ENCODE peak calls at places on chromosomes 2 and 18, in five cellular contexts. One of them, this sample, is unnamed.

GRCh38 chr2:74887445-74887951 is 53.6 kb downstream of the HK2 start:
- DNase-seq in lower lobe of right lung: no peak
- DNase-seq in effector memory CD4-positive, alpha-beta T cell: no peak
- DNase-seq in small intestine: no peak
- DNase-seq in left ventricle myocardium inferior: no peak
- DNase-seq in this sample: no peak

GRCh38 chr2:230784840-230785239 is 72.2 kb downstream of the CAB39 start:
- DNase-seq in effector memory CD4-positive, alpha-beta T cell: no peak
- DNase-seq in small intestine: no peak
- DNase-seq in lower lobe of right lung: no peak
- DNase-seq in left ventricle myocardium inferior: no peak
- DNase-seq in this sample: no peak

GRCh38 chr2:9336534-9337354 is 86.6 kb downstream of the ITGB1BP1 start:
- DNase-seq in lower lobe of right lung: no peak
- DNase-seq in small intestine: peak; percentile 89
- DNase-seq in left ventricle myocardium inferior: no peak
- DNase-seq in effector memory CD4-positive, alpha-beta T cell: no peak
- DNase-seq in this sample: peak; percentile 95

GRCh38 chr2:188524519-188525113 is 232.9 kb downstream of the GULP1 start:
- DNase-seq in small intestine: peak; percentile 49
- DNase-seq in left ventricle myocardium inferior: no peak
- DNase-seq in effector memory CD4-positive, alpha-beta T cell: no peak
- DNase-seq in lower lobe of right lung: no peak
- DNase-seq in this sample: no peak

GRCh38 chr2:158179660-158180059 is 78.0 kb downstream of the UPP2 start:
- DNase-seq in lower lobe of right lung: no peak
- DNase-seq in small intestine: peak; percentile 19
- DNase-seq in effector memory CD4-positive, alpha-beta T cell: no peak
- DNase-seq in left ventricle myocardium inferior: no peak
- DNase-seq in this sample: no peak

GRCh38 chr2:124626993-124627392 is 601.9 kb downstream of the CNTNAP5 start:
- DNase-seq in effector memory CD4-positive, alpha-beta T cell: no peak
- DNase-seq in left ventricle myocardium inferior: no peak
- DNase-seq in small intestine: no peak
- DNase-seq in lower lobe of right lung: no peak
- DNase-seq in this sample: no peak

GRCh38 chr18:46164920-46165319 is 60.7 kb downstream of the HAUS1 start:
- DNase-seq in left ventricle myocardium inferior: no peak
- DNase-seq in effector memory CD4-positive, alpha-beta T cell: no peak
- DNase-seq in small intestine: no peak
- DNase-seq in lower lobe of right lung: no peak
- DNase-seq in this sample: no peak

GRCh38 chr2:88671786-88672427 is 19.6 kb upstream of the RPIA start:
- DNase-seq in left ventricle myocardium inferior: no peak
- DNase-seq in lower lobe of right lung: no peak
- DNase-seq in small intestine: peak; percentile 44
- DNase-seq in effector memory CD4-positive, alpha-beta T cell: no peak
- DNase-seq in this sample: no peak

GRCh38 chr2:101047075-101047766 is 45.1 kb downstream of the RPL31 start:
- DNase-seq in effector memory CD4-positive, alpha-beta T cell: no peak
- DNase-seq in small intestine: no peak
- DNase-seq in left ventricle myocardium inferior: no peak
- DNase-seq in lower lobe of right lung: no peak
- DNase-seq in this sample: no peak

GRCh38 chr2:184305105-184305504 is 293.2 kb upstream of the ZNF804A start:
- DNase-seq in lower lobe of right lung: no peak
- DNase-seq in left ventricle myocardium inferior: no peak
- DNase-seq in small intestine: no peak
- DNase-seq in effector memory CD4-positive, alpha-beta T cell: no peak
- DNase-seq in this sample: no peak

GRCh38 chr2:19362652-19363473 is 4.4 kb upstream of the OSR1 start:
- DNase-seq in small intestine: peak; percentile 79
- DNase-seq in lower lobe of right lung: peak; percentile 78
- DNase-seq in left ventricle myocardium inferior: peak; percentile 75
- DNase-seq in effector memory CD4-positive, alpha-beta T cell: no peak
- DNase-seq in this sample: peak; percentile 88

GRCh38 chr18:42784612-42785011 is 330.9 kb downstream of the RIT2 start:
- DNase-seq in effector memory CD4-positive, alpha-beta T cell: no peak
- DNase-seq in lower lobe of right lung: no peak
- DNase-seq in left ventricle myocardium inferior: no peak
- DNase-seq in small intestine: peak; percentile 4
- DNase-seq in this sample: no peak

GRCh38 chr18:49647496-49648168 is 85.8 kb downstream of the LIPG start:
- DNase-seq in left ventricle myocardium inferior: no peak
- DNase-seq in lower lobe of right lung: no peak
- DNase-seq in small intestine: no peak
- DNase-seq in effector memory CD4-positive, alpha-beta T cell: no peak
- DNase-seq in this sample: peak; percentile 15

GRCh38 chr2:46470114-46470628 is 9.2 kb upstream of the TMEM247 start:
- DNase-seq in effector memory CD4-positive, alpha-beta T cell: no peak
- DNase-seq in lower lobe of right lung: no peak
- DNase-seq in left ventricle myocardium inferior: no peak
- DNase-seq in small intestine: no peak
- DNase-seq in this sample: no peak

GRCh38 chr2:157105372-157105771 is 152.1 kb upstream of the GALNT5 start:
- DNase-seq in lower lobe of right lung: no peak
- DNase-seq in small intestine: no peak
- DNase-seq in left ventricle myocardium inferior: no peak
- DNase-seq in effector memory CD4-positive, alpha-beta T cell: no peak
- DNase-seq in this sample: no peak

GRCh38 chr18:38931754-38932050 is 1366.1 kb upstream of the CELF4 start:
- DNase-seq in lower lobe of right lung: no peak
- DNase-seq in small intestine: no peak
- DNase-seq in effector memory CD4-positive, alpha-beta T cell: no peak
- DNase-seq in left ventricle myocardium inferior: no peak
- DNase-seq in this sample: no peak

GRCh38 chr2:215612770-215613169 is 176.9 kb upstream of the FN1 start:
- DNase-seq in lower lobe of right lung: no peak
- DNase-seq in effector memory CD4-positive, alpha-beta T cell: no peak
- DNase-seq in small intestine: no peak
- DNase-seq in left ventricle myocardium inferior: no peak
- DNase-seq in this sample: no peak

GRCh38 chr2:22697054-22697453 is 687.9 kb upstream of the KLHL29 start:
- DNase-seq in effector memory CD4-positive, alpha-beta T cell: no peak
- DNase-seq in small intestine: no peak
- DNase-seq in left ventricle myocardium inferior: no peak
- DNase-seq in lower lobe of right lung: no peak
- DNase-seq in this sample: no peak

GRCh38 chr2:218567797-218568189 is 358 bp downstream of the USP37 start:
- DNase-seq in small intestine: no peak
- DNase-seq in effector memory CD4-positive, alpha-beta T cell: no peak
- DNase-seq in lower lobe of right lung: no peak
- DNase-seq in left ventricle myocardium inferior: no peak
- DNase-seq in this sample: no peak

GRCh38 chr18:79406708-79407107 is 11.0 kb downstream of the NFATC1 start:
- DNase-seq in lower lobe of right lung: peak; percentile 44
- DNase-seq in left ventricle myocardium inferior: peak; percentile 13
- DNase-seq in effector memory CD4-positive, alpha-beta T cell: no peak
- DNase-seq in small intestine: no peak
- DNase-seq in this sample: no peak

GRCh38 chr2:36336321-36336720 is 19.3 kb upstream of the CRIM1 start:
- DNase-seq in left ventricle myocardium inferior: no peak
- DNase-seq in effector memory CD4-positive, alpha-beta T cell: no peak
- DNase-seq in lower lobe of right lung: no peak
- DNase-seq in small intestine: no peak
- DNase-seq in this sample: no peak

GRCh38 chr2:237201461-237202287 is 116.0 kb downstream of the COPS8 start:
- DNase-seq in left ventricle myocardium inferior: no peak
- DNase-seq in small intestine: no peak
- DNase-seq in lower lobe of right lung: no peak
- DNase-seq in effector memory CD4-positive, alpha-beta T cell: no peak
- DNase-seq in this sample: peak; percentile 32

GRCh38 chr2:228105526-228106250 is 75.8 kb downstream of the SPHKAP start:
- DNase-seq in effector memory CD4-positive, alpha-beta T cell: no peak
- DNase-seq in left ventricle myocardium inferior: no peak
- DNase-seq in lower lobe of right lung: no peak
- DNase-seq in small intestine: no peak
- DNase-seq in this sample: no peak

GRCh38 chr2:73175663-73176204 is 26.6 kb upstream of the NOTO start:
- DNase-seq in effector memory CD4-positive, alpha-beta T cell: peak; percentile 38
- DNase-seq in left ventricle myocardium inferior: peak; percentile 88
- DNase-seq in lower lobe of right lung: peak; percentile 89
- DNase-seq in small intestine: peak; percentile 51
- DNase-seq in this sample: peak; percentile 80

GRCh38 chr2:33521791-33522281 is 45.4 kb downstream of the RASGRP3 start:
- DNase-seq in effector memory CD4-positive, alpha-beta T cell: no peak
- DNase-seq in small intestine: no peak
- DNase-seq in left ventricle myocardium inferior: no peak
- DNase-seq in lower lobe of right lung: no peak
- DNase-seq in this sample: no peak

GRCh38 chr2:186027922-186028321 is 289.3 kb downstream of the FSIP2 start:
- DNase-seq in left ventricle myocardium inferior: no peak
- DNase-seq in lower lobe of right lung: no peak
- DNase-seq in effector memory CD4-positive, alpha-beta T cell: no peak
- DNase-seq in small intestine: no peak
- DNase-seq in this sample: no peak

GRCh38 chr2:162317910-162318279 is 589 bp downstream of the IFIH1 start:
- DNase-seq in effector memory CD4-positive, alpha-beta T cell: peak; percentile 8
- DNase-seq in left ventricle myocardium inferior: peak; percentile 15
- DNase-seq in lower lobe of right lung: peak; percentile 52
- DNase-seq in small intestine: peak; percentile 52
- DNase-seq in this sample: peak; percentile 57

GRCh38 chr2:162312853-162313252 is 5.6 kb downstream of the IFIH1 start:
- DNase-seq in left ventricle myocardium inferior: no peak
- DNase-seq in effector memory CD4-positive, alpha-beta T cell: no peak
- DNase-seq in lower lobe of right lung: no peak
- DNase-seq in small intestine: no peak
- DNase-seq in this sample: no peak

GRCh38 chr2:162316590-162316989 is 1.9 kb downstream of the IFIH1 start:
- DNase-seq in left ventricle myocardium inferior: no peak
- DNase-seq in effector memory CD4-positive, alpha-beta T cell: no peak
- DNase-seq in lower lobe of right lung: no peak
- DNase-seq in small intestine: no peak
- DNase-seq in this sample: no peak

GRCh38 chr2:162318280-162319222 is at the start of gene IFIH1:
- DNase-seq in left ventricle myocardium inferior: peak; percentile 78
- DNase-seq in small intestine: peak; percentile 99
- DNase-seq in lower lobe of right lung: peak; percentile 86
- DNase-seq in effector memory CD4-positive, alpha-beta T cell: peak; percentile 74
- DNase-seq in this sample: peak; percentile 92

GRCh38 chr2:162317058-162317742 is 1.3 kb downstream of the IFIH1 start:
- DNase-seq in lower lobe of right lung: no peak
- DNase-seq in small intestine: no peak
- DNase-seq in effector memory CD4-positive, alpha-beta T cell: no peak
- DNase-seq in left ventricle myocardium inferior: no peak
- DNase-seq in this sample: no peak
- H3K4me3 ChIP-seq in lower lobe of right lung: peak overlapping the region; percentile 77
- H3K4me3 ChIP-seq in small intestine: peak overlapping the region; percentile 90
- H3K4me3 ChIP-seq in effector memory CD4-positive, alpha-beta T cell: peak overlapping the region; percentile 91
- H3K4me3 ChIP-seq in left ventricle myocardium inferior: peak overlapping the region; percentile 78
- H3K4me3 ChIP-seq in this sample: peak overlapping the region; percentile 78

DNA sequence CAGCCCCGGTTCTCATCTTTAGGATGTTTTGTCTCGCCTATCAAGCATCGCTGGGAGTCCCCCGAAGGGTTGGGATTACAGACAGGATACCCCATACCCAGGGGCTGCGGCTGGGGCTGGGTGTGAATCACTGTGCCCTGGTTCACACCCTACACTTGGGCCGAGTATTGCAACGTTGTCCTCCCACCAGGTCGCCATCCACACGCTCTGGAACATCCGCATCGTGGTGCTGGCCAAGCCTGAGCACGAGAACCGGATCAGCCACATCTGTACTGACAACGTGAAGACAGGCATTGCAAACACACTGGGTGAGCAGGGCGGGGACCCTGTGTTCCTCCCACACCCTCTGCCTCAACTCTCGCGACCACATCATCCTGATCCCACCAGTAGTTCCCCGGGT is 87.4 kb upstream of the ATG16L1 start:
- DNase-seq in left ventricle myocardium inferior: no peak
- DNase-seq in lower lobe of right lung: no peak
- DNase-seq in effector memory CD4-positive, alpha-beta T cell: no peak
- DNase-seq in small intestine: no peak
- DNase-seq in this sample: no peak
- H3K4me3 ChIP-seq in left ventricle myocardium inferior: no peak overlapping the region
- H3K4me3 ChIP-seq in lower lobe of right lung: no peak overlapping the region
- H3K4me3 ChIP-seq in effector memory CD4-positive, alpha-beta T cell: no peak overlapping the region
- H3K4me3 ChIP-seq in small intestine: no peak overlapping the region
- H3K4me3 ChIP-seq in this sample: no peak overlapping the region

GRCh38 chr2:99691931-99692330 is 202.1 kb upstream of the REV1 start:
- DNase-seq in small intestine: peak; percentile 3
- DNase-seq in lower lobe of right lung: peak; percentile 60
- DNase-seq in left ventricle myocardium inferior: peak; percentile 75
- DNase-seq in effector memory CD4-positive, alpha-beta T cell: no peak
- DNase-seq in this sample: peak; percentile 19
- H3K4me3 ChIP-seq in small intestine: no peak overlapping the region
- H3K4me3 ChIP-seq in lower lobe of right lung: no peak overlapping the region
- H3K4me3 ChIP-seq in left ventricle myocardium inferior: no peak overlapping the region
- H3K4me3 ChIP-seq in effector memory CD4-positive, alpha-beta T cell: no peak overlapping the region
- H3K4me3 ChIP-seq in this sample: no peak overlapping the region

GRCh38 chr2:220014961-220015360 is 387.5 kb downstream of the SLC4A3 start:
- DNase-seq in lower lobe of right lung: no peak
- DNase-seq in left ventricle myocardium inferior: no peak
- DNase-seq in small intestine: no peak
- DNase-seq in effector memory CD4-positive, alpha-beta T cell: no peak
- DNase-seq in this sample: no peak

GRCh38 chr2:220011859-220012258 is 384.4 kb downstream of the SLC4A3 start:
- DNase-seq in left ventricle myocardium inferior: no peak
- DNase-seq in lower lobe of right lung: no peak
- DNase-seq in effector memory CD4-positive, alpha-beta T cell: no peak
- DNase-seq in small intestine: no peak
- DNase-seq in this sample: no peak

GRCh38 chr2:220015576-220015975 is 388.1 kb downstream of the SLC4A3 start:
- DNase-seq in small intestine: no peak
- DNase-seq in lower lobe of right lung: no peak
- DNase-seq in left ventricle myocardium inferior: no peak
- DNase-seq in effector memory CD4-positive, alpha-beta T cell: no peak
- DNase-seq in this sample: no peak
- H3K4me3 ChIP-seq in small intestine: no peak overlapping the region
- H3K4me3 ChIP-seq in lower lobe of right lung: no peak overlapping the region
- H3K4me3 ChIP-seq in left ventricle myocardium inferior: no peak overlapping the region
- H3K4me3 ChIP-seq in effector memory CD4-positive, alpha-beta T cell: no peak overlapping the region
- H3K4me3 ChIP-seq in this sample: no peak overlapping the region

GRCh38 chr2:224434618-224435017 is 32.7 kb upstream of the FAM124B start:
- DNase-seq in lower lobe of right lung: no peak
- DNase-seq in small intestine: no peak
- DNase-seq in left ventricle myocardium inferior: no peak
- DNase-seq in effector memory CD4-positive, alpha-beta T cell: no peak
- DNase-seq in this sample: no peak

GRCh38 chr2:224428787-224429440 is 27.0 kb upstream of the FAM124B start:
- DNase-seq in lower lobe of right lung: no peak
- DNase-seq in small intestine: no peak
- DNase-seq in effector memory CD4-positive, alpha-beta T cell: no peak
- DNase-seq in left ventricle myocardium inferior: no peak
- DNase-seq in this sample: no peak

GRCh38 chr2:224433442-224433841 is 31.5 kb upstream of the FAM124B start:
- DNase-seq in lower lobe of right lung: no peak
- DNase-seq in effector memory CD4-positive, alpha-beta T cell: no peak
- DNase-seq in left ventricle myocardium inferior: no peak
- DNase-seq in small intestine: no peak
- DNase-seq in this sample: no peak

GRCh38 chr2:224429441-224429810 is 27.5 kb upstream of the FAM124B start:
- DNase-seq in left ventricle myocardium inferior: no peak
- DNase-seq in lower lobe of right lung: no peak
- DNase-seq in small intestine: no peak
- DNase-seq in effector memory CD4-positive, alpha-beta T cell: no peak
- DNase-seq in this sample: no peak

GRCh38 chr2:224432003-224432574 is 30.2 kb upstream of the FAM124B start:
- DNase-seq in lower lobe of right lung: no peak
- DNase-seq in left ventricle myocardium inferior: no peak
- DNase-seq in effector memory CD4-positive, alpha-beta T cell: no peak
- DNase-seq in small intestine: no peak
- DNase-seq in this sample: no peak
- H3K4me3 ChIP-seq in lower lobe of right lung: no peak overlapping the region
- H3K4me3 ChIP-seq in left ventricle myocardium inferior: no peak overlapping the region
- H3K4me3 ChIP-seq in effector memory CD4-positive, alpha-beta T cell: no peak overlapping the region
- H3K4me3 ChIP-seq in small intestine: no peak overlapping the region
- H3K4me3 ChIP-seq in this sample: no peak overlapping the region